ENCODE peak calls at places on chromosomes 2 and 18, in five cellular contexts. G, B, U, F and A are unnamed samples.

GRCh38 chr2:68345129-68345875 is 19.8 kb upstream of the PLEK start:
- DNase-seq in G (no peak), U (no peak), F (peak; percentile 10), B (no peak), A (no peak)

GRCh38 chr2:60556998-60557955 is 3.8 kb upstream of the BCL11A start:
- DNase-seq in G (no peak), U (no peak), F (no peak), B (no peak), A (no peak)

GRCh38 chr2:159637988-159638501 is 21.7 kb upstream of the BAZ2B start:
- DNase-seq in U (no peak), G (no peak), B (no peak), F (peak; percentile 91), A (peak; percentile 73)

GRCh38 chr2:143426296-143426695 is 297.1 kb downstream of the ARHGAP15 start:
- DNase-seq in U (peak; percentile 51), B (no peak), F (peak; percentile 95), G (no peak), A (peak; percentile 72)

GRCh38 chr2:127423880-127424279 is 5.7 kb downstream of the PROC start:
- DNase-seq in B (no peak), G (peak; percentile 25), U (no peak), F (no peak), A (no peak)

GRCh38 chr2:62334440-62335058 is 138.6 kb downstream of the B3GNT2 start:
- DNase-seq in B (no peak), U (no peak), G (no peak), F (no peak), A (no peak)

GRCh38 chr2:149955201-149955600 is 367.6 kb upstream of the MMADHC start:
- DNase-seq in B (no peak), G (no peak), U (no peak), F (no peak), A (no peak)

GRCh38 chr2:69217333-69218080 is 169.5 kb downstream of the GFPT1 start:
- DNase-seq in G (no peak), F (no peak), B (no peak), U (no peak), A (no peak)

GRCh38 chr18:24177499-24178133 is 38.8 kb downstream of the CABYR start:
- DNase-seq in U (no peak), F (no peak), G (no peak), B (no peak), A (no peak)

GRCh38 chr18:67669993-67670671 is 153.6 kb upstream of the DSEL start:
- DNase-seq in G (no peak), F (peak; percentile 98), U (peak; percentile 91), B (no peak), A (peak; percentile 92)

GRCh38 chr2:58240938-58241755 is at the start of gene FANCL:
- DNase-seq in U (peak; percentile 53), F (peak; percentile 80), B (peak; percentile 84), G (peak; percentile 95), A (peak; percentile 94)

GRCh38 chr2:224175538-224175937 is 136.5 kb upstream of the SERPINE2 start:
- DNase-seq in G (no peak), F (no peak), U (no peak), B (no peak), A (no peak)

GRCh38 chr18:49189772-49190171 is 239.0 kb upstream of the SMAD7 start:
- DNase-seq in B (no peak), G (no peak), F (no peak), U (no peak), A (no peak)

GRCh38 chr18:46034230-46034629 is 37.8 kb downstream of the PSTPIP2 start:
- DNase-seq in U (no peak), B (no peak), F (peak; percentile 38), G (no peak), A (no peak)

GRCh38 chr2:181742908-181743722 is 62.8 kb upstream of the NEUROD1 start:
- DNase-seq in F (peak; percentile 73), B (no peak), G (peak; percentile 74), U (peak; percentile 11), A (peak; percentile 79)

GRCh38 chr18:67232406-67232805 is 284.1 kb downstream of the DSEL start:
- DNase-seq in B (peak; percentile 10), U (no peak), G (no peak), F (peak; percentile 62), A (peak; percentile 68)

GRCh38 chr2:105438104-105438929 is 39.5 kb upstream of the FHL2 start:
- DNase-seq in U (no peak), B (no peak), G (peak; percentile 94), F (peak; percentile 52), A (peak; percentile 64)

GRCh38 chr2:113174369-113174735 is 581 bp downstream of the PSD4 start:
- DNase-seq in B (no peak), G (no peak), U (no peak), F (no peak), A (no peak)

GRCh38 chr2:113175101-113175628 is 1.4 kb downstream of the PSD4 start:
- DNase-seq in B (no peak), F (no peak), U (no peak), G (no peak), A (no peak)

GRCh38 chr2:113172721-113173562 is 829 bp upstream of the PSD4 start:
- DNase-seq in G (no peak), U (no peak), B (no peak), F (no peak), A (no peak)

GRCh38 chr2:113171359-113172075 is 2.3 kb upstream of the PSD4 start:
- DNase-seq in G (peak; percentile 42), B (no peak), U (no peak), F (no peak), A (no peak)

DNA sequence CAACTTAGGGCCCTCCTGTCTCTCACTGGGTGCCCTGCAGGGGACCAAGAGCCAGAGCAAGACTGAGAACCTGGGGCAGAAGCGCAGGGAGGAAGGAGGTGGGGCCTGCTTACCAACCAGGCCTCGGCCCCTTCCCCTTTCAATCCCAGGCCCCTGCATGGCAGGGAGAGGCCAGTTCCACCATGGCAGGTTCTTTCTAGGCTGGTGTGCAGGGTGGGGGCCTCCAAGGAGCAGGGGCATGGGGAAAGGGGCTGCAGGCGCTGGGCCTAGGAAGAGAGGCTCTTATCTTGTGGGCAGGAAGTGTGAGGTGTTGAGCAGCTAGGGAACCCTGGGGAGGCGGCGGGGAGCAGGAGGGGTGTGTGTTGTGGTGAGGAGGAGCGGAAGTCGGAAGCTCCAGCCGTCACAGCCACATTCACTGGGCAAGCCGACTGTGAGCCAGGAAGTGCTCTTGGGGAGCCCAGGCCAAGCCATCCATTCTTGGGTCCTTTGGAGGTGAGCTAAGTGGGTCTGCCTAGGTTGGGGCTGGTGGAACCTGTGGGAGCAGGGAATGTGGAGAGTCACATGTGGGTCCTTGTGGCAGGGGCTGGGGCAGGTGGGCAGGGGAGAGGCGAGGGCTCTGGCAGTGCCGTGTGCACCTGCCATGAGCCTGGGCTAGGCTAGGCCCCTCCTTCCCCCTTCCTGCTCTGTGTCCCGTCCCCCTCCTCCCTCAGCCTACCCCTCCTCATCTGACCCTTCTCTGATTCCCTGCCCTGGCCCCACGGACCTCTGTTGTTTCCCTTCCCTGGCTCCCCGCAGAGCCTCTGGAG is at the start of gene PSD4:
- DNase-seq in B (no peak), U (no peak), F (no peak), G (peak; percentile 67), A (no peak)
- H3K4me3 ChIP-seq in B (no peak within 1 kb of the TSS), U (no peak within 1 kb of the TSS), F (no peak within 1 kb of the TSS), G (no peak within 1 kb of the TSS), A (no peak within 1 kb of the TSS)

DNA sequence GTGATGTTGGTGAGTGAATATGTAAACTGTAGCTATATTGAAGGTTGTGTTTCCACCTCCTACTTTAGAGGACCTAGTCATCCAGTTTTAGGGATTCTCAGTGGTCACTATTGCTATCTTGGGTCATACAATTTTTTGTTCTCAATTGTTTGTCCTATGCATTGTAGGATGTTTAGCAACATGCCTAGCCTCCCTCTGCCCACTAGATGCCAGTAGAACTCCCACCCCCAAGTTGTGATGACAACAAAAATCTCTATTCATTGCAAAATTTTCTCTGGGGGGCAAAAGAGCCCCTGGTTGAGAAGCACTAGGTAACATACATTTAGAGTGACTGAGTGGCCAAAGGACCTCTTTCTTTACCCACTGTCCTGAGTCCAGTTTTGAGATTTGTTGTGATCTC is 87.3 kb downstream of the LRRTM4 start:
- DNase-seq in G (no peak), F (no peak), U (no peak), B (no peak), A (no peak)
- TF ChIP-seq CTCF in G (no peak), F (no peak), U (no peak), B (peak; percentile 64), A (no peak)

DNA sequence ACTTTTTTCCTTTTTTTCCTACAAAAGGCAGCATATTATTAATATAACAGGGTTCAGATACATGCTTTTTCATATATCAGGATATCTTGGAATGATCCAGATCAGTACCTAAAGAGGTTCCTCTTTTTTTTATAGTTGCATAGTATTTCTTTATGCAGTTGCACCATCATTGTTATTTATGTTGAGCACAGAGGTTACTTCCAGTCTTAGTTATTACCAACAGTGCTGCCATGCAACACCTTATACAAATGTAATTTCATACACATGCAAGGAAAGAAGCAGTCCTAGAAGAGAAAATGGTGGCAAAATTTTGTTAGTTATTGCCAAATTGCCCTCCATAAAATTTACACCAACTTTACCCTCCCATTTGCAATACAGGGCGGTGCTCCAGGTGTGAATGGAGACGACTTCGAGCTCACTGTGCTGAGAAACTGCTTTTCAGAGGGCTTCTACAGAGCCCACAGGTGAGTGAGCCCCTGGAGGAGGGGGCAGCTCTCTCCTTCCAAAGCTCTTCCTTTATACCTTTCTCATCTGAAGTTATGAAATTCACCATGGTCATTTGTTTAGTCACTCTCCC is 30.0 kb upstream of the KCMF1 start:
- DNase-seq in U (no peak), F (no peak), G (no peak), B (no peak), A (no peak)
- H3K4me3 ChIP-seq in U (no peak overlapping the region), F (no peak overlapping the region), G (no peak overlapping the region), B (no peak overlapping the region), A (no peak overlapping the region)

GRCh38 chr18:20971886-20972267 is 139.7 kb downstream of the ROCK1 start:
- DNase-seq in U (no peak), B (no peak), F (peak; percentile 19), G (no peak), A (peak; percentile 50)
- TF ChIP-seq CTCF in U (peak; percentile 64), B (peak; percentile 56), F (peak; percentile 50), G (peak; percentile 45), A (peak; percentile 50)